ENCODE peak calls at places on chromosomes 12 and 14, in ten cellular contexts. T is breast epithelium, I is Peyer's patch, E is A549, Q is stomach, V is thyroid gland, O is endothelial cell of umbilical vein, B is upper lobe of left lung, Z is prostate gland, N is sigmoid colon. U is an unnamed sample.
A peak's percentile ranks its signal among the peaks of the same experiment; 100 is the strongest.

GRCh38 chr14:32329146-32329545 is at the start of gene AKAP6:
- DNase-seq in T (no peak), I (no peak), E (no peak), Q (no peak), V (no peak), O (no peak), B (no peak), Z (no peak), N (no peak), U (peak; percentile 76)

GRCh38 chr12:88371416-88372183 is 208.7 kb downstream of the KITLG start:
- DNase-seq in T (no peak), I (no peak), E (peak; percentile 9), Q (no peak), V (no peak), O (no peak), B (no peak), Z (no peak), N (no peak), U (no peak)

GRCh38 chr12:128823216-128823915 is 392 bp downstream of the SLC15A4 start:
- DNase-seq in T (no peak), I (peak; percentile 59), E (no peak), Q (no peak), V (peak; percentile 46), O (no peak), B (peak; percentile 37), Z (peak; percentile 28), N (no peak), U (no peak)

GRCh38 chr12:38886064-38886463 is 19.3 kb downstream of the CPNE8 start:
- DNase-seq in T (no peak), I (peak; percentile 73), E (peak; percentile 76), Q (peak; percentile 62), V (peak; percentile 35), O (no peak), B (no peak), Z (peak; percentile 73), N (no peak), U (peak; percentile 77)

GRCh38 chr12:106739318-106739717 is 35.2 kb upstream of the RIC8B start:
- DNase-seq in T (no peak), I (no peak), E (peak; percentile 13), Q (no peak), V (no peak), O (peak; percentile 39), B (no peak), Z (no peak), N (no peak), U (no peak)

GRCh38 chr14:89391123-89391522 is 25.9 kb downstream of the FOXN3 start:
- DNase-seq in T (no peak), I (no peak), E (no peak), Q (no peak), V (no peak), O (no peak), B (no peak), Z (no peak), N (peak; percentile 4), U (peak; percentile 55)

GRCh38 chr12:62256408-62257079 is 3.7 kb upstream of the USP15 start:
- DNase-seq in T (no peak), I (no peak), E (no peak), Q (no peak), V (no peak), O (peak; percentile 33), B (no peak), Z (no peak), N (no peak), U (peak; percentile 65)

GRCh38 chr14:41605550-41606248 is 977 bp upstream of the LRFN5 start:
- DNase-seq in T (no peak), I (no peak), E (no peak), Q (no peak), V (no peak), O (no peak), B (no peak), Z (no peak), N (peak; percentile 62), U (peak; percentile 56)

GRCh38 chr12:46519407-46519806 is 146.8 kb upstream of the SLC38A2 start:
- DNase-seq in T (no peak), I (no peak), E (no peak), Q (no peak), V (no peak), O (no peak), B (no peak), Z (no peak), N (no peak), U (no peak)

GRCh38 chr12:81340910-81341309 is 263.0 kb downstream of the ACSS3 start:
- DNase-seq in T (no peak), I (no peak), E (no peak), Q (no peak), V (no peak), O (no peak), B (no peak), Z (no peak), N (no peak), U (no peak)

GRCh38 chr14:84988391-84988790 is 541.6 kb upstream of the FLRT2 start:
- DNase-seq in T (no peak), I (no peak), E (no peak), Q (no peak), V (no peak), O (no peak), B (no peak), Z (no peak), N (no peak), U (no peak)

GRCh38 chr12:110340706-110341105 is 59.7 kb downstream of the ATP2A2 start:
- DNase-seq in T (no peak), I (peak; percentile 37), E (no peak), Q (no peak), V (peak; percentile 7), O (no peak), B (no peak), Z (no peak), N (no peak), U (no peak)
- H3K4me1 ChIP-seq in T (no peaks in the 10 kb centered on the region), I (no peaks in the 10 kb centered on the region), E (peaks cover 61% of the 10 kb centered on the region), Q (peaks cover 14% of the 10 kb centered on the region), V (peaks cover 12% of the 10 kb centered on the region), O (no peaks in the 10 kb centered on the region), B (no peaks in the 10 kb centered on the region), Z (peaks cover 21% of the 10 kb centered on the region), N (peaks cover 10% of the 10 kb centered on the region), U (no peaks in the 10 kb centered on the region)

DNA sequence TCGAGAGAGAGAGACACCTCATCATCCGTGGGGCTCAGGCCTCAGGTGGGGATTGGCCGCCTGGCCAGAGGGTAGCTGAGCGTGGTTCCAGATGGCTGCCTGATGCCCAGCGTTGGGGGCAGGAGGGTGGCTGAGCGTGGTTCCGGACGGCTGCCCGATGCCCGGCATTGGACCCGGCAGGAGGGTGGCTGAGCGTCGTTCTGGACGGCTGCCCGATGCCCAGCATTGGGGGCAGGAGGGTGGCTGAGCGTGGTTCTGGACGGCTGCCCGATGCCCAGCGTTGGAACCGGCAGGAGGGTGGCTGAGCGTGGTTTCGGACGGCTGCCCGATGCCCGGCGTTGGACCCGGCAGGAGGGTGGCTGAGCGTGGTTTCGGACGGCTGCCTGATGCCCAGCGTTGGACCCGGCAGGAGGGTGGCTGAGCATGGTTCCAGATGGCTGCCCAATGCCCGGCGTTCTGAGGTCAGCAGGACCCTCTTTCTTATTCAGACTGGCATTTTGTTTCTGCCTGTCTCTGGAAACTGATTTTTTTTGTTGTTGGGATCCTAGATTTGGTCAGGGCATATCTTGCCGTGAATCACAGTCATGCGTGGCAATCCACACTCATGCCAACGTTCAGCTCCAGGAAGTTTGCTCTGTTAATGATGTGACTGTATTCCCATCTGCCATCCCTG is 40.7 kb downstream of the GALNT9 start:
- DNase-seq in T (no peak), I (no peak), E (no peak), Q (no peak), V (peak; percentile 85), O (no peak), B (no peak), Z (no peak), N (no peak), U (no peak)
- H3K9me3 ChIP-seq in T (no peaks in the 10 kb centered on the region), I (no peaks in the 10 kb centered on the region), E (no peaks in the 10 kb centered on the region), Q (no peaks in the 10 kb centered on the region), V (no peaks in the 10 kb centered on the region), O (no peaks in the 10 kb centered on the region), B (no peaks in the 10 kb centered on the region), Z (no peaks in the 10 kb centered on the region), N (no peaks in the 10 kb centered on the region), U (no peaks in the 10 kb centered on the region)

DNA sequence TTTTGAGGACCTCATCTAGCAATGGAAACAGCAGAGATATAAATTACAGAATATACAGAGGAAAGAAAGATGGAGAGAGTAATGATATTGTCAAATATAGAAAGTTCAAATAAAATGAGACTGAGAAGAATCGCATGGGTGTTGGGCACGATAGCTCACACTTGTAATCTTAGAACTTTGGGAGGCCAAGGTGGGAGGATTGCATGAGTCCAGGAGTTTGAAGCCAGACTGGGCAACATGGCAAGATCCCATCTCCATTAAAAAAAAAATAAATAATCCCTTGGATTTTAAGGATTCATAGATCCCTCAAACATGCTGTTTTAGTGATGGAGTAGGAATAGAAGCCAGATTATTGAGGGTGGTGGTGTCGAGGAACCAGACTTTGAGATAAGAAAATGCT is 1.9 kb downstream of the PYROXD1 start:
- DNase-seq in T (no peak), I (no peak), E (no peak), Q (no peak), V (no peak), O (no peak), B (no peak), Z (no peak), N (no peak), U (no peak)
- TF ChIP-seq POLR2A in T (no peak), I (no peak), E (no peak), Q (no peak), V (no peak), O (no peak), B (no peak), Z (no peak), N (no peak), U (no peak)

DNA sequence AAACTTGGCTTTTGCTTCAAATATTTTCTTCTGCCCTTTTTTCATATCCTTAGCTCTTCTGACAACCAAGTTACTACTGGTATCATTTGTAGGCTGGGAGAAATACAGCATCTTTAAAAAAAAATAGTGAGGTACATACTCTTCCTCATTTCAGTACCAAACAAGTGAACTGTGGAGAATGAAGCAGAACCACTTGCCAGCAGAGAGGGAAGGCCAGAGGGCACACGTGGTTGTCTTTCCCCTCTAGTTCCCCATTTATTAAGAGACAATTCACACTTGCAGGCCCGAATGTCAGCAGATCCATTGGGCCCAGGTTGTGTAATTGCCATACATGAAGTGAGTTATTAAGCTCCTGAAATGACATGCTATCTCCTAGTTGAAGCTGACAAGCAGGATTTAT is 3.2 kb downstream of the SUSD6 start:
- DNase-seq in T (no peak), I (peak; percentile 83), E (no peak), Q (no peak), V (peak; percentile 61), O (no peak), B (peak; percentile 85), Z (no peak), N (no peak), U (peak; percentile 61)
- H3K4me1 ChIP-seq in T (peaks cover 17% of the 10 kb centered on the region), I (peaks cover 3% of the 10 kb centered on the region), E (peaks cover 18% of the 10 kb centered on the region), Q (peaks cover 81% of the 10 kb centered on the region), V (peaks cover 76% of the 10 kb centered on the region), O (peaks cover 37% of the 10 kb centered on the region), B (peaks cover 84% of the 10 kb centered on the region), Z (peaks cover 11% of the 10 kb centered on the region), N (peaks cover 81% of the 10 kb centered on the region), U (peaks cover 82% of the 10 kb centered on the region)

GRCh38 chr12:133010657-133011297 is 24.6 kb downstream of the ZNF26 start:
- DNase-seq in T (no peak), I (no peak), E (peak; percentile 54), Q (no peak), V (no peak), O (no peak), B (no peak), Z (no peak), N (no peak), U (no peak)
- H3K9me3 ChIP-seq in T (peaks cover 74% of the 10 kb centered on the region), I (peaks cover 71% of the 10 kb centered on the region), E (peaks cover 95% of the 10 kb centered on the region), Q (peaks cover 92% of the 10 kb centered on the region), V (no peaks in the 10 kb centered on the region), O (peaks cover 20% of the 10 kb centered on the region), B (peaks cover 97% of the 10 kb centered on the region), Z (peaks cover 10% of the 10 kb centered on the region), N (peaks cover 55% of the 10 kb centered on the region), U (peaks cover 5% of the 10 kb centered on the region)